ENCODE peak calls at places on chromosomes 6 and 20, in four cellular contexts. One of them, this sample, is unnamed.

GRCh38 chr20:24721891-24722530 is 227.1 kb upstream of the CST7 start:
- DNase-seq in B cell: no peak
- DNase-seq in Calu3: no peak
- DNase-seq in fibroblast of mammary gland: no peak
- DNase-seq in this sample: no peak

GRCh38 chr20:62141397-62142251 is 1.6 kb downstream of the PSMA7 start:
- DNase-seq in B cell: no peak
- DNase-seq in fibroblast of mammary gland: peak; percentile 54
- DNase-seq in Calu3: peak; percentile 46
- DNase-seq in this sample: peak; percentile 66

GRCh38 chr6:150301871-150302800 is 66.7 kb upstream of the IYD start:
- DNase-seq in fibroblast of mammary gland: peak; percentile 82
- DNase-seq in B cell: no peak
- DNase-seq in Calu3: peak; percentile 16
- DNase-seq in this sample: no peak

GRCh38 chr20:4153251-4153650 is 137.9 kb upstream of the RNF24 start:
- DNase-seq in Calu3: peak; percentile 26
- DNase-seq in fibroblast of mammary gland: no peak
- DNase-seq in B cell: no peak
- DNase-seq in this sample: no peak

GRCh38 chr6:125219451-125219942 is 65.9 kb downstream of the TPD52L1 start:
- DNase-seq in B cell: no peak
- DNase-seq in Calu3: no peak
- DNase-seq in fibroblast of mammary gland: no peak
- DNase-seq in this sample: no peak

GRCh38 chr6:144335914-144336313 is 50.8 kb downstream of the UTRN start:
- DNase-seq in fibroblast of mammary gland: no peak
- DNase-seq in B cell: no peak
- DNase-seq in Calu3: peak; percentile 36
- DNase-seq in this sample: peak; percentile 62

GRCh38 chr6:166395351-166395750 is 12.6 kb upstream of the MPC1 start:
- DNase-seq in Calu3: no peak
- DNase-seq in fibroblast of mammary gland: no peak
- DNase-seq in B cell: peak; percentile 10
- DNase-seq in this sample: no peak

GRCh38 chr20:61436674-61437279 is 184.7 kb downstream of the CDH4 start:
- DNase-seq in B cell: no peak
- DNase-seq in fibroblast of mammary gland: peak; percentile 68
- DNase-seq in Calu3: no peak
- DNase-seq in this sample: no peak

GRCh38 chr20:1827974-1828785 is 67.0 kb upstream of the SIRPA start:
- DNase-seq in B cell: no peak
- DNase-seq in Calu3: peak; percentile 80
- DNase-seq in fibroblast of mammary gland: no peak
- DNase-seq in this sample: no peak

GRCh38 chr20:62381202-62381797 is 5.6 kb upstream of the RPS21 start:
- DNase-seq in B cell: no peak
- DNase-seq in fibroblast of mammary gland: no peak
- DNase-seq in Calu3: no peak
- DNase-seq in this sample: no peak

GRCh38 chr6:31180500-31180899 is 10.0 kb upstream of the POU5F1 start:
- DNase-seq in fibroblast of mammary gland: peak; percentile 81
- DNase-seq in B cell: peak; percentile 82
- DNase-seq in Calu3: peak; percentile 98
- DNase-seq in this sample: peak; percentile 79

GRCh38 chr20:30892704-30893345 is 364.6 kb upstream of the DEFB115 start:
- DNase-seq in fibroblast of mammary gland: no peak
- DNase-seq in Calu3: no peak
- DNase-seq in B cell: no peak
- DNase-seq in this sample: no peak

GRCh38 chr6:17851001-17851719 is 136.3 kb downstream of the KIF13A start:
- DNase-seq in fibroblast of mammary gland: peak; percentile 18
- DNase-seq in B cell: no peak
- DNase-seq in Calu3: no peak
- DNase-seq in this sample: no peak

GRCh38 chr20:44581515-44581914 is 864 bp upstream of the PKIG start:
- DNase-seq in Calu3: no peak
- DNase-seq in fibroblast of mammary gland: peak; percentile 62
- DNase-seq in B cell: no peak
- DNase-seq in this sample: no peak

GRCh38 chr20:51541189-51542032 is 1.1 kb downstream of the NFATC2 start:
- DNase-seq in B cell: peak; percentile 70
- DNase-seq in fibroblast of mammary gland: peak; percentile 31
- DNase-seq in Calu3: peak; percentile 56
- DNase-seq in this sample: no peak

GRCh38 chr6:21874372-21874771 is 280.8 kb downstream of the SOX4 start:
- DNase-seq in Calu3: no peak
- DNase-seq in fibroblast of mammary gland: no peak
- DNase-seq in B cell: no peak
- DNase-seq in this sample: no peak

GRCh38 chr6:7148100-7148822 is 40.5 kb downstream of the RREB1 start:
- DNase-seq in Calu3: no peak
- DNase-seq in fibroblast of mammary gland: peak; percentile 85
- DNase-seq in B cell: no peak
- DNase-seq in this sample: peak; percentile 47

GRCh38 chr20:37007898-37008649 is 56.6 kb upstream of the SAMHD1 start:
- DNase-seq in B cell: no peak
- DNase-seq in fibroblast of mammary gland: peak; percentile 41
- DNase-seq in Calu3: no peak
- DNase-seq in this sample: no peak
- TF ChIP-seq CTCF in B cell: peak; percentile 24
- TF ChIP-seq CTCF in fibroblast of mammary gland: peak; percentile 8
- TF ChIP-seq CTCF in Calu3: no peak
- TF ChIP-seq CTCF in this sample: peak; percentile 53

GRCh38 chr20:23178806-23179205 is 92.7 kb upstream of the CD93 start:
- DNase-seq in fibroblast of mammary gland: no peak
- DNase-seq in Calu3: no peak
- DNase-seq in B cell: no peak
- DNase-seq in this sample: no peak
- TF ChIP-seq CTCF in fibroblast of mammary gland: no peak
- TF ChIP-seq CTCF in Calu3: no peak
- TF ChIP-seq CTCF in B cell: no peak
- TF ChIP-seq CTCF in this sample: no peak

DNA sequence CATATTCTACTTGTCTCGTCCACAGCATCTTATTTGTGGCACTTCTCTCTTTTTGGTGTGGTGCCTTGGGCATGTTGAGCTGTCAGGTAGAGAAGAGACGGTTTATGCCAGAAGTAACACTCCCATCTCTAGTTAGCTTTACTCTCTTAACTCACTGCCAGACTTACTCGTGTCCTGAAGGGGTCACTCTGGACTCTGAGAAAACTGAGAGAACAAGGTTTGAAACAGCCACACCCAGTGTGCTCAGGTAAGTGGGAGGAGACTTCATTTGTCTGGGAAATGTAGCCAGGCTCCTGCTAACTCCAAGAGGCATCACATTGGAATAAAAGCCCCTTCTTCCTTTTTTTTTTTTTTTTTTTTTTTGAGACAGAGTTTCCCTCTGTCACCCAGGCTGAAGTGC is 360.8 kb downstream of the QKI start:
- DNase-seq in fibroblast of mammary gland: no peak
- DNase-seq in B cell: no peak
- DNase-seq in Calu3: no peak
- DNase-seq in this sample: no peak
- TF ChIP-seq CTCF in fibroblast of mammary gland: no peak
- TF ChIP-seq CTCF in B cell: no peak
- TF ChIP-seq CTCF in Calu3: no peak
- TF ChIP-seq CTCF in this sample: no peak

DNA sequence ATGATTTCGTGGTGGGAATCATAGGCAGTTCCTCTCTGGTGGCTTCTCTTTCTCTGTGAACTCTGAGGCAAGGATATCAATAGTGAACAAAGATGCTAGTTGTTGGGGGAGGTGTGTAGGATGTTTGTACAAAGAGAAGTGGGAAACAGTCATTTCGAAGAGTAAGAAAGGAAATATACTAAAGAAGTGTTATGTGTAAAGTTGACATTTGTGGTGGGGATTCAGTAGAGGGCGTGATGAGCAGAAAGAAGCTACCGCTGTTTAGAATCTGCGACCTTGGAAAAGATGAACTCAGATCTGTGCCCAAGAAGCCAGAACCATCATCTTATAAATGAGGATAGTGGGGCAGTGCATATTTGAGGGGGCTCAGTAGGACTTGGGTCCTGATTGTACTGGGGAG is 11.4 kb downstream of the SLC35F1 start:
- DNase-seq in fibroblast of mammary gland: no peak
- DNase-seq in B cell: no peak
- DNase-seq in Calu3: no peak
- DNase-seq in this sample: no peak
- TF ChIP-seq CTCF in fibroblast of mammary gland: no peak
- TF ChIP-seq CTCF in B cell: no peak
- TF ChIP-seq CTCF in Calu3: no peak
- TF ChIP-seq CTCF in this sample: no peak

GRCh38 chr6:132021552-132022375 is 70.6 kb upstream of the CCN2 start:
- DNase-seq in Calu3: no peak
- DNase-seq in fibroblast of mammary gland: no peak
- DNase-seq in B cell: no peak
- DNase-seq in this sample: no peak

GRCh38 chr6:132017921-132018320 is 66.7 kb upstream of the CCN2 start:
- DNase-seq in fibroblast of mammary gland: no peak
- DNase-seq in Calu3: no peak
- DNase-seq in B cell: no peak
- DNase-seq in this sample: no peak

GRCh38 chr6:132025468-132025867 is 74.3 kb upstream of the CCN2 start:
- DNase-seq in Calu3: no peak
- DNase-seq in fibroblast of mammary gland: no peak
- DNase-seq in B cell: no peak
- DNase-seq in this sample: no peak

GRCh38 chr6:132020138-132020551 is 69.0 kb upstream of the CCN2 start:
- DNase-seq in fibroblast of mammary gland: peak; percentile 58
- DNase-seq in B cell: no peak
- DNase-seq in Calu3: no peak
- DNase-seq in this sample: no peak

DNA sequence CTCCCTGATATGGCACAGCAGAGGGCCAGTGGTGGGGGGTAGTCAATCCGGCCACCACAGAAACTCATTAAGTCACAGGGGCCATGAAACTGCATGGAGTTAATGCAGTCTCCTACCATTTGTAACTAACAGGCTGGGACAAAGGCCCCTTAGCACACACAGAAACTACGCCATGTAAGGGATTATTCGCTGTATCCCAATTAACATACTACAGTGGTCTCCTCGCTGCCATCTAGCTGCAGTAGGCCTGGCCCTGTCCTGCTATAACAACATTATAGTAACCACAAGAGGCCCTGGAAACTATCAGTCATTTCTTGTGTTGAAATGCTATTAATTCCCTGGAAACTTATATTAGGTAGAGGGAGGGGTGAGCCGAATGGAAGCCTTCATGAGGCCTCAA is 72.3 kb upstream of the CCN2 start:
- DNase-seq in fibroblast of mammary gland: peak; percentile 4
- DNase-seq in B cell: no peak
- DNase-seq in Calu3: no peak
- DNase-seq in this sample: no peak
- TF ChIP-seq CTCF in fibroblast of mammary gland: no peak
- TF ChIP-seq CTCF in B cell: no peak
- TF ChIP-seq CTCF in Calu3: no peak
- TF ChIP-seq CTCF in this sample: no peak

GRCh38 chr20:54323227-54323734 is 115.4 kb downstream of the PFDN4 start:
- DNase-seq in Calu3: no peak
- DNase-seq in B cell: no peak
- DNase-seq in fibroblast of mammary gland: no peak
- DNase-seq in this sample: no peak

GRCh38 chr20:54321688-54322087 is 113.8 kb downstream of the PFDN4 start:
- DNase-seq in fibroblast of mammary gland: no peak
- DNase-seq in Calu3: no peak
- DNase-seq in B cell: no peak
- DNase-seq in this sample: no peak

GRCh38 chr20:54324041-54324440 is 116.2 kb downstream of the PFDN4 start:
- DNase-seq in Calu3: no peak
- DNase-seq in fibroblast of mammary gland: no peak
- DNase-seq in B cell: no peak
- DNase-seq in this sample: no peak

GRCh38 chr20:54318892-54319291 is 111.0 kb downstream of the PFDN4 start:
- DNase-seq in fibroblast of mammary gland: no peak
- DNase-seq in Calu3: no peak
- DNase-seq in B cell: no peak
- DNase-seq in this sample: no peak

DNA sequence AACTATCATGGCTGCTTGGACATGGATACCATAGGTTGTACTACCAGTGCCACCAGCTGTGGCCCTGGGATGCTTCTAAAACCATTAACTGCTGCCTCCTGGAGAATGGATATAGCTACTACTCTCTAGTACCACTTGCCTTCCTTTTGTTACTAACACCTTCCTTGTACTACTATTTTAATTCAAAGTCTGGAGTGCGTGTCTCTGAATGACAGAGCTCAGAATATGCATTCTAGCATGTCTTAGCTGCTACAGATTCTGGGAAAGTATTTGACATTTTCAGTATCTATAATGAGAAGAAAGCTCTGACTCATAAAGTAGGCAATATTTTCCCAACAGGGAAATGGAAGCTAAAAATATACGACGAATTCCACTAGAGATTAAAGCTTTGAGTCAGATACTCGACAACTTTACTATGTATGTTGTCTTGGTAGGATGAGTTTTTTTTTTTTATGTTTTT is 112.3 kb downstream of the PFDN4 start:
- DNase-seq in B cell: no peak
- DNase-seq in fibroblast of mammary gland: no peak
- DNase-seq in Calu3: peak; percentile 13
- DNase-seq in this sample: no peak
- TF ChIP-seq CTCF in B cell: no peak
- TF ChIP-seq CTCF in fibroblast of mammary gland: no peak
- TF ChIP-seq CTCF in Calu3: no peak
- TF ChIP-seq CTCF in this sample: no peak

GRCh38 chr6:163765326-163765725 is 350.8 kb downstream of the QKI start:
- DNase-seq in B cell: no peak
- DNase-seq in fibroblast of mammary gland: no peak
- DNase-seq in Calu3: no peak
- DNase-seq in this sample: no peak
- TF ChIP-seq CTCF in B cell: no peak
- TF ChIP-seq CTCF in fibroblast of mammary gland: no peak
- TF ChIP-seq CTCF in Calu3: no peak
- TF ChIP-seq CTCF in this sample: no peak

GRCh38 chr6:4856779-4857178 is 80.6 kb downstream of the CDYL start:
- DNase-seq in B cell: no peak
- DNase-seq in Calu3: no peak
- DNase-seq in fibroblast of mammary gland: no peak
- DNase-seq in this sample: no peak
- TF ChIP-seq CTCF in B cell: no peak
- TF ChIP-seq CTCF in Calu3: no peak
- TF ChIP-seq CTCF in fibroblast of mammary gland: peak; percentile 6
- TF ChIP-seq CTCF in this sample: peak; percentile 16